ENCODE peak calls at places on chromosome 12, in four cellular contexts. E, Q, G and B are unnamed samples.

GRCh38 chr12:66550626-66551025 is 128.2 kb downstream of the GRIP1 start:
- DNase-seq in Q (no peak), E (no peak), G (no peak), B (no peak)

GRCh38 chr12:47590771-47591368 is 115.0 kb downstream of the RPAP3 start:
- DNase-seq in G (no peak), E (no peak), Q (no peak), B (no peak)

GRCh38 chr12:72828662-72829324 is 556.6 kb downstream of the TRHDE start:
- DNase-seq in G (no peak), E (no peak), Q (no peak), B (no peak)

GRCh38 chr12:42985506-42985905 is 396.0 kb upstream of the PRICKLE1 start:
- DNase-seq in E (no peak), G (no peak), Q (no peak), B (no peak)

GRCh38 chr12:7142809-7143465 is 12.8 kb downstream of the CLSTN3 start:
- DNase-seq in Q (no peak), E (no peak), G (no peak), B (no peak)

GRCh38 chr12:100908501-100908900 is 113.9 kb downstream of the ANO4 start:
- DNase-seq in E (no peak), Q (no peak), G (no peak), B (no peak)

GRCh38 chr12:14113031-14113430 is 131.6 kb upstream of the GRIN2B start:
- DNase-seq in E (no peak), Q (no peak), G (no peak), B (no peak)

GRCh38 chr12:6158749-6159148 is 34.3 kb upstream of the VWF start:
- DNase-seq in E (no peak), G (no peak), Q (no peak), B (no peak)